ENCODE peak calls at places on chromosomes 2 and 18, in four cellular contexts. R, W, S and B are unnamed samples.
A peak's percentile ranks its signal among the peaks of the same experiment; 100 is the strongest.

GRCh38 chr2:48279347-48279746 is 250.6 kb upstream of the STON1 start:
- DNase-seq in R (no peak), W (no peak), S (no peak), B (no peak)

GRCh38 chr2:235793163-235793752 is 299.4 kb downstream of the AGAP1 start:
- DNase-seq in R (no peak), W (no peak), S (no peak), B (peak; percentile 58)

GRCh38 chr2:46351388-46352141 is 54.4 kb downstream of the EPAS1 start:
- DNase-seq in R (no peak), W (no peak), S (no peak), B (no peak)

GRCh38 chr2:123993728-123994323 is 31.3 kb upstream of the CNTNAP5 start:
- DNase-seq in R (no peak), W (no peak), S (no peak), B (peak; percentile 64)

GRCh38 chr2:75325594-75325993 is 126.3 kb upstream of the TACR1 start:
- DNase-seq in R (no peak), W (no peak), S (no peak), B (no peak)

GRCh38 chr2:23709311-23709710 is 217.6 kb downstream of the ATAD2B start:
- DNase-seq in R (no peak), W (no peak), S (no peak), B (peak; percentile 49)

GRCh38 chr2:12556762-12557161 is 160.0 kb upstream of the TRIB2 start:
- DNase-seq in R (no peak), W (no peak), S (no peak), B (no peak)

GRCh38 chr2:101418704-101419663 is 31.7 kb upstream of the CREG2 start:
- DNase-seq in R (peak; percentile 49), W (no peak), S (peak; percentile 27), B (peak; percentile 73)

GRCh38 chr2:174997110-174997509 is 8.1 kb downstream of the CHN1 start:
- DNase-seq in R (no peak), W (no peak), S (no peak), B (no peak)

GRCh38 chr2:36423172-36423571 is 67.6 kb downstream of the CRIM1 start:
- DNase-seq in R (no peak), W (no peak), S (no peak), B (no peak)

GRCh38 chr2:99066602-99067001 is 74.9 kb upstream of the C2orf15 start:
- DNase-seq in R (peak; percentile 15), W (no peak), S (peak; percentile 45), B (no peak)

GRCh38 chr18:79632765-79633164 is 46.8 kb upstream of the CTDP1 start:
- DNase-seq in R (no peak), W (no peak), S (no peak), B (peak; percentile 50)

GRCh38 chr2:196262606-196263005 is 91.2 kb upstream of the STK17B start:
- DNase-seq in R (no peak), W (no peak), S (no peak), B (no peak)

GRCh38 chr2:196257086-196257485 is 85.7 kb upstream of the STK17B start:
- DNase-seq in R (no peak), W (no peak), S (no peak), B (no peak)

GRCh38 chr2:196260546-196260945 is 89.2 kb upstream of the STK17B start:
- DNase-seq in R (no peak), W (no peak), S (no peak), B (no peak)

GRCh38 chr2:196258407-196258806 is 87.0 kb upstream of the STK17B start:
- DNase-seq in R (no peak), W (no peak), S (no peak), B (no peak)

GRCh38 chr2:196259507-196260481 is 88.4 kb upstream of the STK17B start:
- DNase-seq in R (no peak), W (no peak), S (no peak), B (no peak)
- H3K9me3 ChIP-seq in R (no peaks in the 10 kb centered on the region), W (no peaks in the 10 kb centered on the region), S (no peaks in the 10 kb centered on the region), B (no peaks in the 10 kb centered on the region)

GRCh38 chr18:73007935-73008308 is 140.1 kb upstream of the NETO1 start:
- DNase-seq in R (no peak), W (no peak), S (no peak), B (no peak)
- H3K9me3 ChIP-seq in R (peaks cover 27% of the 10 kb centered on the region), W (no peaks in the 10 kb centered on the region), S (no peaks in the 10 kb centered on the region), B (no peaks in the 10 kb centered on the region)

GRCh38 chr2:179201884-179202283 is 62.7 kb downstream of the SESTD1 start:
- DNase-seq in R (peak; percentile 8), W (no peak), S (no peak), B (no peak)
- H3K9me3 ChIP-seq in R (peaks cover 3% of the 10 kb centered on the region), W (peaks cover 3% of the 10 kb centered on the region), S (peaks cover 11% of the 10 kb centered on the region), B (no peaks in the 10 kb centered on the region)

GRCh38 chr2:61786876-61787275 is 67.0 kb downstream of the FAM161A start:
- DNase-seq in R (no peak), W (no peak), S (no peak), B (no peak)
- H3K9me3 ChIP-seq in R (no peaks in the 10 kb centered on the region), W (no peaks in the 10 kb centered on the region), S (no peaks in the 10 kb centered on the region), B (no peaks in the 10 kb centered on the region)

DNA sequence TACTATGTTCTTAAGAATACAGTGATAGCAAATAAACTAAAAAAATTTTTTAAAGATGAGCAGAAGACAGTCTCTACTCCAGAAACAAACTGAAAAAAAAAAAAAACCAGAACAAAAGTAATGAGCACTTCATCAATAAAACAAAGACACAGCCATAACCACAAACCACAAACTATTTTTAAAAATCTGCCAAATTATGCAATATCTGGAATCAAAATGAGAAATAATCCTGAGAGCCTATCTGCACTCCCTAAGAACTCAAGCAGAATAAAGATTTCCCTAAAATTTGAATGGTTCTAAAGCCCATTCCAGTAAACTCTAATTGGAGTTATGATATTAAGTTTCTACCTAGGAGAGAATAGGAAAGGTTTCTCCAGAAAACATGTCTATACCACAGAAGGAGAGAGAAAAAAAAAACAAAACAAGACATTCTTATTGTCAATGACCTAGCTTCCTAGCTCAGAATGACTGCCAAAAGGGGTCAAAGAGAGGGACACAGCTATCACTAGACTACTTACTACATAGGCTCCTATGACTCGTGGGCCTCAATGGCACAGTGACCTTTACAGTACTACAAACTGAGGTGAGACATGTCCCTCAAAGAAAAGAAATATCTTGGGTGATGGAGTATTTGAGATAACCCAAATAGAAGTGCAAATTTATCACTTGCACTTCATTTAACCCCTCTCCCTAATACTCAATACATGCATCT is 262.8 kb downstream of the ZEB2 start:
- DNase-seq in R (no peak), W (no peak), S (no peak), B (no peak)
- H3K9me3 ChIP-seq in R (peaks cover 13% of the 10 kb centered on the region), W (peaks cover 8% of the 10 kb centered on the region), S (peaks cover 20% of the 10 kb centered on the region), B (peaks cover 8% of the 10 kb centered on the region)

GRCh38 chr2:33877348-33878016 is 278.4 kb upstream of the FAM98A start:
- DNase-seq in R (no peak), W (no peak), S (no peak), B (no peak)
- H3K9me3 ChIP-seq in R (no peaks in the 10 kb centered on the region), W (no peaks in the 10 kb centered on the region), S (no peaks in the 10 kb centered on the region), B (no peaks in the 10 kb centered on the region)

DNA sequence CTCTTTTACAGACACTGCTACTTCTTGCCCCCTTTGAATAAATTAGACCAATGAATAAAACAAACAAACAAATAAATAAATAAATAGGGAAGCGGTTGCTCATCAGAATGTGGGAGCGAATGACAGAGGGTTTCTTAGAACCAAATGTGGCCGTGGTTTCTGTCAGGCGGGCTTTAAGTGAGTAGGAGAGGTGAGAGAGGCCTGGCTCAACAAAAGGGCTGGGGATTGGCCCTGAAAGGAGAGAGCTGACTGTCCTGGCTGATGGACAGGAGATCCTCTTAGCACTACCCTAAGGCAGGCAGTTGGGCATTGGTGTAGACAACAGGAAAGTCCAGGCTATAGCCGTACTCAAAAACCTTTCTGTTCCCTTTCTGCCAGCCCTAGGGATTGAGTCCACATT is 6.6 kb downstream of the IL1B start:
- DNase-seq in R (no peak), W (no peak), S (no peak), B (no peak)
- H3K9me3 ChIP-seq in R (no peaks in the 10 kb centered on the region), W (no peaks in the 10 kb centered on the region), S (no peaks in the 10 kb centered on the region), B (no peaks in the 10 kb centered on the region)

GRCh38 chr2:4381773-4382172 is 678.4 kb downstream of the DCDC2C start:
- DNase-seq in R (no peak), W (no peak), S (no peak), B (no peak)

DNA sequence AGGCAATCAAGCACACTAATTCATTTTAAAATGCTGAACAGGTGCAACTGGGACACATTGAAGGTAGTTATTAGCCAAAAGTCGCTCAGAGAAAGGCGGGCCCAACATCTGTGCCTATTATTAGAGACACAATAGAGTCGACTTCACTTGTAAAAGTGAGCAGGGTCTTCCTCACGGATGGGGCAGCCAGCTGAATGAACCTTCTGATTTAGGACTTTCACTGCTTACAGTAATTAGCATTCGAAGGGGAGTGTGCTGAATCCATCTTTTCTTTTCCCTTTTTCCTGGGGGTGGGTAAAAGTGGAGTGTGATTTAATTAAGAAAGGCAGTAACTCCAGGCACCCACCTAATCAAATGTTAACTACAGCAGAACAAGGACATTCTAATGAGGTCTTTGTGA is 677.7 kb downstream of the DCDC2C start:
- DNase-seq in R (no peak), W (no peak), S (no peak), B (no peak)
- H3K9me3 ChIP-seq in R (peaks cover 5% of the 10 kb centered on the region), W (no peaks in the 10 kb centered on the region), S (peaks cover 13% of the 10 kb centered on the region), B (no peaks in the 10 kb centered on the region)

GRCh38 chr2:176081451-176081992 is 2.2 kb downstream of the EVX2 start:
- DNase-seq in R (no peak), W (no peak), S (no peak), B (no peak)

GRCh38 chr2:176081993-176082884 is 1.5 kb downstream of the EVX2 start:
- DNase-seq in R (no peak), W (no peak), S (no peak), B (no peak)

GRCh38 chr2:176083796-176084261 is at the start of gene EVX2:
- DNase-seq in R (no peak), W (no peak), S (no peak), B (no peak)

GRCh38 chr2:176084629-176085119 is 912 bp upstream of the EVX2 start:
- DNase-seq in R (no peak), W (no peak), S (no peak), B (no peak)

GRCh38 chr2:176082885-176083731 is 654 bp downstream of the EVX2 start:
- DNase-seq in R (no peak), W (no peak), S (no peak), B (no peak)
- H3K9me3 ChIP-seq in R (no peaks in the 10 kb centered on the region), W (no peaks in the 10 kb centered on the region), S (peaks cover 35% of the 10 kb centered on the region), B (no peaks in the 10 kb centered on the region)